ENCODE peak calls at places on chromosome 9, in seven cellular contexts. One of them, this sample, is unnamed.

GRCh38 chr9:123609844-123610243 is 253.8 kb downstream of the CRB2 start:
- DNase-seq in SJSA1: no peak
- DNase-seq in naive thymus-derived CD8-positive, alpha-beta T cell: no peak
- DNase-seq in T follicular helper cell: no peak
- DNase-seq in mesendoderm: no peak
- DNase-seq in A172: no peak
- DNase-seq in endothelial cell: no peak
- DNase-seq in this sample: no peak

GRCh38 chr9:74963043-74963442 is 10.3 kb upstream of the C9orf40 start:
- DNase-seq in endothelial cell: no peak
- DNase-seq in T follicular helper cell: no peak
- DNase-seq in mesendoderm: no peak
- DNase-seq in naive thymus-derived CD8-positive, alpha-beta T cell: no peak
- DNase-seq in A172: no peak
- DNase-seq in SJSA1: no peak
- DNase-seq in this sample: no peak

GRCh38 chr9:77316058-77316457 is 138.7 kb downstream of the VPS13A start:
- DNase-seq in SJSA1: no peak
- DNase-seq in A172: no peak
- DNase-seq in naive thymus-derived CD8-positive, alpha-beta T cell: no peak
- DNase-seq in T follicular helper cell: no peak
- DNase-seq in endothelial cell: no peak
- DNase-seq in mesendoderm: no peak
- DNase-seq in this sample: no peak

GRCh38 chr9:129283705-129284606 is 105.9 kb upstream of the IER5L start:
- DNase-seq in naive thymus-derived CD8-positive, alpha-beta T cell: no peak
- DNase-seq in A172: no peak
- DNase-seq in T follicular helper cell: no peak
- DNase-seq in SJSA1: no peak
- DNase-seq in endothelial cell: no peak
- DNase-seq in mesendoderm: no peak
- DNase-seq in this sample: no peak

GRCh38 chr9:35730486-35730854 is 1.5 kb downstream of the TLN1 start:
- DNase-seq in A172: no peak
- DNase-seq in SJSA1: no peak
- DNase-seq in T follicular helper cell: no peak
- DNase-seq in endothelial cell: no peak
- DNase-seq in mesendoderm: no peak
- DNase-seq in naive thymus-derived CD8-positive, alpha-beta T cell: no peak
- DNase-seq in this sample: no peak

GRCh38 chr9:32483343-32483742 is 42.7 kb downstream of the RIGI start:
- DNase-seq in endothelial cell: no peak
- DNase-seq in mesendoderm: no peak
- DNase-seq in SJSA1: no peak
- DNase-seq in A172: no peak
- DNase-seq in naive thymus-derived CD8-positive, alpha-beta T cell: no peak
- DNase-seq in T follicular helper cell: no peak
- DNase-seq in this sample: no peak

GRCh38 chr9:32918628-32919027 is 82.8 kb downstream of the APTX start:
- DNase-seq in endothelial cell: no peak
- DNase-seq in mesendoderm: peak
- DNase-seq in A172: no peak
- DNase-seq in T follicular helper cell: no peak
- DNase-seq in naive thymus-derived CD8-positive, alpha-beta T cell: no peak
- DNase-seq in SJSA1: no peak
- DNase-seq in this sample: no peak

GRCh38 chr9:124020520-124021384 is 9.2 kb downstream of the LHX2 start:
- DNase-seq in endothelial cell: no peak
- DNase-seq in mesendoderm: no peak
- DNase-seq in naive thymus-derived CD8-positive, alpha-beta T cell: no peak
- DNase-seq in T follicular helper cell: no peak
- DNase-seq in A172: no peak
- DNase-seq in SJSA1: no peak
- DNase-seq in this sample: no peak

GRCh38 chr9:135034106-135034505 is 53.4 kb upstream of the OLFM1 start:
- DNase-seq in endothelial cell: no peak
- DNase-seq in mesendoderm: no peak
- DNase-seq in A172: no peak
- DNase-seq in T follicular helper cell: no peak
- DNase-seq in SJSA1: no peak
- DNase-seq in naive thymus-derived CD8-positive, alpha-beta T cell: no peak
- DNase-seq in this sample: peak

GRCh38 chr9:135000647-135001245 is 83.0 kb upstream of the FCN1 start:
- DNase-seq in naive thymus-derived CD8-positive, alpha-beta T cell: no peak
- DNase-seq in endothelial cell: no peak
- DNase-seq in SJSA1: no peak
- DNase-seq in mesendoderm: peak
- DNase-seq in A172: no peak
- DNase-seq in T follicular helper cell: no peak
- DNase-seq in this sample: no peak

GRCh38 chr9:121935744-121936143 is 157.4 kb downstream of the TTLL11 start:
- DNase-seq in naive thymus-derived CD8-positive, alpha-beta T cell: no peak
- DNase-seq in A172: no peak
- DNase-seq in T follicular helper cell: no peak
- DNase-seq in endothelial cell: peak
- DNase-seq in mesendoderm: peak
- DNase-seq in SJSA1: no peak
- DNase-seq in this sample: no peak